ENCODE peak calls at places on chromosome 20, in nine cellular contexts. I is right lobe of liver, W is Peyer's patch, Y is heart left ventricle, N is adrenal gland, Z is HCT116, G is vagina, O is esophagus squamous epithelium, M is transverse colon. V is an unnamed sample. For H3K27me3, the result is how much of the 10 kb centered on the place peaks cover.

GRCh38 chr20:35972445-35972844 is 4.1 kb downstream of the CNBD2 start:
- DNase-seq in I (no peak), W (no peak), Y (no peak), N (no peak), Z (no peak), G (no peak), O (no peak), M (no peak), V (no peak)

GRCh38 chr20:2879148-2879547 is 5.9 kb downstream of the PTPRA start:
- DNase-seq in I (no peak), W (no peak), Y (no peak), N (no peak), Z (no peak), G (no peak), O (no peak), M (no peak), V (no peak)

GRCh38 chr20:46705378-46705729 is 4.1 kb upstream of the SLC2A10 start:
- DNase-seq in I (no peak), W (no peak), Y (no peak), N (no peak), Z (no peak), G (no peak), O (no peak), M (no peak), V (no peak)

GRCh38 chr20:17704589-17705317 is 5.0 kb downstream of the BANF2 start:
- DNase-seq in I (no peak), W (no peak), Y (no peak), N (no peak), Z (no peak), G (no peak), O (no peak), M (no peak), V (no peak)

GRCh38 chr20:45850926-45851325 is 6.3 kb downstream of the ACOT8 start:
- DNase-seq in I (no peak), W (no peak), Y (no peak), N (no peak), Z (no peak), G (no peak), O (no peak), M (no peak), V (no peak)

GRCh38 chr20:24588725-24589340 is 119.4 kb downstream of the SYNDIG1 start:
- DNase-seq in I (no peak), W (no peak), Y (no peak), N (no peak), Z (no peak), G (peak), O (no peak), M (no peak), V (no peak)

GRCh38 chr20:7257719-7258466 is 490.4 kb downstream of the BMP2 start:
- DNase-seq in I (peak), W (no peak), Y (peak), N (no peak), Z (no peak), G (no peak), O (no peak), M (no peak), V (no peak)

GRCh38 chr20:25023316-25023715 is 30.8 kb upstream of the APMAP start:
- DNase-seq in I (no peak), W (no peak), Y (peak), N (no peak), Z (no peak), G (no peak), O (no peak), M (peak), V (peak)

GRCh38 chr20:10793741-10794140 is 119.9 kb upstream of the JAG1 start:
- DNase-seq in I (no peak), W (no peak), Y (no peak), N (no peak), Z (no peak), G (no peak), O (no peak), M (no peak), V (no peak)

GRCh38 chr20:37807491-37807890 is 95.4 kb upstream of the VSTM2L start:
- DNase-seq in I (no peak), W (no peak), Y (no peak), N (no peak), Z (no peak), G (no peak), O (no peak), M (no peak), V (no peak)

GRCh38 chr20:59151820-59152219 is 11.8 kb upstream of the ZNF831 start:
- DNase-seq in I (no peak), W (no peak), Y (no peak), N (no peak), Z (no peak), G (peak), O (no peak), M (no peak), V (no peak)

GRCh38 chr20:47396762-47397476 is 40.4 kb upstream of the ZMYND8 start:
- DNase-seq in I (no peak), W (no peak), Y (no peak), N (no peak), Z (no peak), G (no peak), O (no peak), M (no peak), V (no peak)

GRCh38 chr20:3133156-3133555 is 26.5 kb downstream of the FASTKD5 start:
- DNase-seq in I (no peak), W (no peak), Y (no peak), N (no peak), Z (no peak), G (no peak), O (no peak), M (no peak), V (no peak)

GRCh38 chr20:22807646-22808045 is 223.3 kb upstream of the FOXA2 start:
- DNase-seq in I (no peak), W (no peak), Y (no peak), N (no peak), Z (peak), G (no peak), O (no peak), M (no peak), V (no peak)

GRCh38 chr20:45448250-45448649 is 21.3 kb upstream of the WFDC2 start:
- DNase-seq in I (no peak), W (no peak), Y (no peak), N (no peak), Z (no peak), G (no peak), O (no peak), M (no peak), V (no peak)

GRCh38 chr20:38894091-38894847 is 31.9 kb upstream of the FAM83D start:
- DNase-seq in I (no peak), W (no peak), Y (peak), N (no peak), Z (no peak), G (no peak), O (no peak), M (no peak), V (no peak)

GRCh38 chr20:1637755-1638154 is 17.9 kb upstream of the SIRPB1 start:
- DNase-seq in I (no peak), W (no peak), Y (no peak), N (no peak), Z (no peak), G (no peak), O (no peak), M (no peak), V (no peak)

GRCh38 chr20:10856237-10856636 is 182.4 kb upstream of the JAG1 start:
- DNase-seq in I (no peak), W (no peak), Y (no peak), N (no peak), Z (no peak), G (no peak), O (no peak), M (peak), V (no peak)

GRCh38 chr20:444862-445426 is 17.4 kb downstream of the TBC1D20 start:
- DNase-seq in I (no peak), W (no peak), Y (no peak), N (no peak), Z (no peak), G (no peak), O (no peak), M (no peak), V (no peak)

GRCh38 chr20:39070484-39071231 is 108.5 kb downstream of the DHX35 start:
- DNase-seq in I (no peak), W (no peak), Y (no peak), N (peak), Z (peak), G (no peak), O (no peak), M (no peak), V (no peak)

GRCh38 chr20:9103955-9104354 is 35.1 kb downstream of the PLCB4 start:
- DNase-seq in I (no peak), W (no peak), Y (no peak), N (no peak), Z (no peak), G (no peak), O (no peak), M (no peak), V (no peak)

GRCh38 chr20:10719740-10720380 is 46.1 kb upstream of the JAG1 start:
- DNase-seq in I (no peak), W (no peak), Y (no peak), N (no peak), Z (no peak), G (no peak), O (no peak), M (no peak), V (no peak)

GRCh38 chr20:10131612-10132345 is 86.9 kb upstream of the SNAP25 start:
- DNase-seq in I (peak), W (no peak), Y (peak), N (peak), Z (no peak), G (no peak), O (no peak), M (peak), V (no peak)

GRCh38 chr20:20037960-20038359 is 14.3 kb downstream of the CRNKL1 start:
- DNase-seq in I (no peak), W (no peak), Y (no peak), N (no peak), Z (no peak), G (no peak), O (no peak), M (no peak), V (no peak)

GRCh38 chr20:25139061-25139705 is 56.3 kb upstream of the ENTPD6 start:
- DNase-seq in I (no peak), W (no peak), Y (no peak), N (no peak), Z (peak), G (no peak), O (no peak), M (no peak), V (no peak)

GRCh38 chr20:19911810-19912382 is 105.3 kb upstream of the NAA20 start:
- DNase-seq in I (no peak), W (no peak), Y (no peak), N (no peak), Z (no peak), G (no peak), O (no peak), M (no peak), V (no peak)

GRCh38 chr20:47319517-47320252 is 36.8 kb downstream of the ZMYND8 start:
- DNase-seq in I (no peak), W (no peak), Y (peak), N (no peak), Z (peak), G (no peak), O (no peak), M (peak), V (peak)

GRCh38 chr20:44614525-44614924 is 32.1 kb downstream of the PKIG start:
- DNase-seq in I (no peak), W (no peak), Y (peak), N (no peak), Z (no peak), G (no peak), O (no peak), M (no peak), V (no peak)

GRCh38 chr20:11813106-11813890 is 104.4 kb upstream of the BTBD3 start:
- DNase-seq in I (no peak), W (no peak), Y (no peak), N (no peak), Z (no peak), G (no peak), O (no peak), M (no peak), V (no peak)

DNA sequence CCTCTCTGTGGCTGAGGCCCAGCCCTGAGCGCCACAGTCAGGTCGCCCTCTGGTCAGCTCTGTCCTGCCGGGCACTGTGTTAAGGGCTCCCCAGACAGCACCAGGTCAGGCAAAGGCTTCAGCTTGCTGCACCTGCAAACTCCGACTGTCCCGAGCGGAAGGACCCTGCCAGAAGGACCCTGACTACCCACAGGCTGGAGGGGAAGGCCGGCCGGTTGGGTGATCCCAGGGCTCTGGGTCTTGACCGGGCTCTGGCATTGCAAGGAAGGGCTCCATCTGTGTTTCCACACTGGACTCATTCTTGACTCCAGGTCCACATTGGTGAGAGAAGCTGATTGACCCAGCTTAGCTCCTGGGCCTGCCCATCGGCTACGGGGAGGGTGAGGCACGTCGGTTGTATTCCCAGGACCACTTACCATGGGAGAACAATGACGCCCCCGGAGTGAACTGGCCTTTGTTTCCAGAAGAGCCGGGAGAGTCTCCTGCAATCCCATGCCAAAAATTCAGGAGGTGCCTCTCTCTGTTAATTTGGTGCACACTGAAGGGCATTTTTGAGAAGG is 229.8 kb downstream of the TAF4 start:
- DNase-seq in I (peak), W (no peak), Y (peak), N (no peak), Z (no peak), G (no peak), O (no peak), M (no peak), V (no peak)
- H3K27me3 ChIP-seq in I (under half), W (under half), Y (under half), N (under half), Z (under half), G (under half), O (under half), M (under half), V (under half)

GRCh38 chr20:51488331-51488730 is 54.2 kb downstream of the NFATC2 start:
- DNase-seq in I (no peak), W (no peak), Y (no peak), N (no peak), Z (no peak), G (no peak), O (no peak), M (no peak), V (no peak)

GRCh38 chr20:51489611-51490010 is 52.9 kb downstream of the NFATC2 start:
- DNase-seq in I (no peak), W (no peak), Y (no peak), N (no peak), Z (no peak), G (no peak), O (no peak), M (no peak), V (no peak)

GRCh38 chr20:51487076-51487475 is 55.4 kb downstream of the NFATC2 start:
- DNase-seq in I (no peak), W (no peak), Y (no peak), N (no peak), Z (no peak), G (no peak), O (no peak), M (no peak), V (no peak)

GRCh38 chr20:51486197-51487005 is 56.1 kb downstream of the NFATC2 start:
- DNase-seq in I (no peak), W (no peak), Y (no peak), N (no peak), Z (no peak), G (no peak), O (no peak), M (no peak), V (no peak)

DNA sequence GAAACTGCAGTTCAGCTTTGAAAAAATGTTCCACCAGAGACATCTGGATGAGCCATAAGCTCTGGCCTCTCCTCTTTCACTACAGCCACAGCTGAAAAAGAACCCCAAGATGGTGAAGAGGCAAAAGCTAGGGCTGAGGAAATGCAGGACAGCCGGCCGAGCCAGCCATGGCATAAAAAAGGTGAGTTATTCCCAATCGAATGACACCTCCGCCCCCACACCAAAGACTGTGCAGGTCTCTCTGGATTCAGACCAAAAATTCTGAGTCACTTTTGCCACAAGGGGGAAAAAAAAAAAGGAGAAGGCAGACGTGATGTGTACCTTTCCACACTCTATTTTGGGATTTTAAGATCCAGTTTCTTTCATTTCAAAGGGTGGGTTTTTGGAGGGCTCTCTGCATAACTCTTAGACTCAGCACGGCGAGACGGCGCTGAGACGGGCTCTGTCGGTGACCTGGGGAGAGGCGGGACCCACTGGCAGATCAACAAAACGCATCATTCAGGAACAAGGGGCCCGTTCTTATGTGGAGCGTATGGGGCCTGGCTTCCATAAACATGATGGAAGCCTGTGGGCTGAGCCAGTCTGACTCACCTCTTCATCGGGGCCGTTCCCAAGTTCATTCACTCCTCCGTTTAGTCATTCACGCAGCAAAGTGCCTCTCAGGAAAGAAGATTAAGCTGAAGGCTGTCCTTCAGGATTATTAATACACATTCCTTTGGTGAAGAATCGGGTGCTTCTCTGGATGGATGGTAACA is 54.8 kb downstream of the NFATC2 start:
- DNase-seq in I (no peak), W (no peak), Y (no peak), N (no peak), Z (peak), G (no peak), O (no peak), M (no peak), V (no peak)
- TF ChIP-seq POLR2A in I (no peak), W (no peak), Y (no peak), N (no peak), Z (no peak), G (no peak), O (no peak), M (no peak), V (no peak)

GRCh38 chr20:21526776-21527175 is 12.9 kb upstream of the NKX2-2 start:
- DNase-seq in I (no peak), W (no peak), Y (no peak), N (no peak), Z (no peak), G (no peak), O (no peak), M (no peak), V (no peak)

GRCh38 chr20:21529863-21530262 is 16.0 kb upstream of the NKX2-2 start:
- DNase-seq in I (no peak), W (no peak), Y (no peak), N (no peak), Z (peak), G (peak), O (no peak), M (no peak), V (no peak)

GRCh38 chr20:21523895-21524294 is 10.0 kb upstream of the NKX2-2 start:
- DNase-seq in I (no peak), W (no peak), Y (no peak), N (no peak), Z (no peak), G (no peak), O (no peak), M (no peak), V (no peak)

GRCh38 chr20:21527908-21528307 is 14.0 kb upstream of the NKX2-2 start:
- DNase-seq in I (no peak), W (no peak), Y (no peak), N (no peak), Z (no peak), G (no peak), O (no peak), M (no peak), V (no peak)

GRCh38 chr20:21528870-21529269 is 15.0 kb upstream of the NKX2-2 start:
- DNase-seq in I (no peak), W (no peak), Y (no peak), N (no peak), Z (no peak), G (no peak), O (no peak), M (no peak), V (no peak)
- H3K27me3 ChIP-seq in I (under half), W (under half), Y (under half), N (under half), Z (under half), G (under half), O (under half), M (half or more), V (under half)

GRCh38 chr20:33401922-33402369 is 627 bp upstream of the CDK5RAP1 start:
- DNase-seq in I (no peak), W (no peak), Y (no peak), N (no peak), Z (no peak), G (no peak), O (no peak), M (no peak), V (no peak)

GRCh38 chr20:33407251-33407650 is 5.9 kb upstream of the CDK5RAP1 start:
- DNase-seq in I (no peak), W (no peak), Y (no peak), N (no peak), Z (no peak), G (no peak), O (no peak), M (no peak), V (no peak)

GRCh38 chr20:33399924-33400323 is 1.4 kb downstream of the CDK5RAP1 start:
- DNase-seq in I (no peak), W (no peak), Y (no peak), N (no peak), Z (no peak), G (no peak), O (no peak), M (no peak), V (no peak)

GRCh38 chr20:33404281-33404680 is 3.0 kb upstream of the CDK5RAP1 start:
- DNase-seq in I (no peak), W (no peak), Y (no peak), N (no peak), Z (no peak), G (no peak), O (no peak), M (no peak), V (no peak)

DNA sequence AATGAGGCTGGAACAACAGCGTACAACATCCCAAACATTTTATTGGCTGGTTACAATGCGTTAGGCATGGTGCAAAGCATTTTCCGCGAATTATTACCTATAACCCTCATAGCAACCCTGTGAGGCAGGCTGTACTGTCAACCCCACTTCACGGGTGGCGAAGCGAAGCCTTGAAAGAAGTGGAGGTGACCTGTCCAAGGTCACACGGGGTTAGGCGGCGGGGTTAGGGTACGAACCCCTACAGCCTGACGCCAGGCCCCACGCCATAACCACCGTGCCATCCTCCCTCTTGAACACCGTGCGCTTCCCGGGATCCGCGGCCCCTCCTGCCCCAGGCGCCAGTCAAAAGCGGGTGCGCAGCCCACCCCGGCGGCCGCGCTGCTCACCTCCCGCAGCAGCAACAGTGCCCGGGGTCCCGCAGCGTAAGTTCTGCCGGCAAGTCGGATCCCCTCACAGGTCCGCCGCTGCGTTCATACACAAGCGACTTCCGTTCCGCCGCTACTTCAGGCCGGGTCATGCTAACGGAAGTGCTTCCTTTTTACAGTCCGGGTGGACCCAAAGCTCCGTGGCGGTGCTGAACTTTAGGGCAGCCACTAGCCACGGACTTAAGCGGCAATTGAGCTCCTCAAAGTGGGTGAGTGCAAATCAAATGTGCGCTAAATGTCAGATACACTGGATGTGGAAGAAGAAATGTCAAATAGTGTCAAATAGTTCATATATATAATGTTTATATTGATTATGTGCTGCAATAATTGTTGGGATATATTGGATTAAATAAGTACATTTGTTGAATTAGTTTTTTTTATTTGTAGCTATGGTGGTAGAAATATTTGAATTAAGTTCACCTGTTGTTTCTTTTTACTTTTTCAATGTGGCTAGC is at the start of gene CDK5RAP1:
- DNase-seq in I (peak), W (peak), Y (peak), N (peak), Z (peak), G (no peak), O (peak), M (peak), V (peak)
- TF ChIP-seq POLR2A in I (peak), W (no peak), Y (peak), N (no peak), Z (peak), G (no peak), O (no peak), M (no peak), V (peak)

V was measured in suprapubic skin.